ENCODE peak calls at places on chromosomes 13 and 19, in four cellular contexts. O is neural progenitor cell, Y is OCI-LY7, I is PC-3. T is an unnamed sample.
A peak's percentile ranks its signal among the peaks of the same experiment; 100 is the strongest.

GRCh38 chr13:46010148-46010547 is 42.4 kb downstream of the ZC3H13 start:
- DNase-seq in O (peak; percentile 40), Y (no peak), I (no peak), T (peak; percentile 28)

GRCh38 chr19:2837430-2837829 is 3.8 kb upstream of the ZNF555 start:
- DNase-seq in O (no peak), Y (no peak), I (no peak), T (no peak)

GRCh38 chr13:40552895-40553294 is 113.5 kb downstream of the FOXO1 start:
- DNase-seq in O (no peak), Y (no peak), I (no peak), T (no peak)

GRCh38 chr19:37334179-37335071 is 36.5 kb upstream of the ZNF527 start:
- DNase-seq in O (peak; percentile 95), Y (no peak), I (no peak), T (peak; percentile 94)

GRCh38 chr13:98977568-98978270 is at the start of gene DOCK9:
- DNase-seq in O (peak; percentile 67), Y (no peak), I (peak; percentile 25), T (peak; percentile 71)

GRCh38 chr19:50003810-50004419 is 21.3 kb downstream of the VRK3 start:
- DNase-seq in O (no peak), Y (no peak), I (peak; percentile 98), T (peak; percentile 98)

GRCh38 chr19:5397804-5398692 is 57.2 kb upstream of the ZNRF4 start:
- DNase-seq in O (peak; percentile 96), Y (peak; percentile 30), I (peak; percentile 37), T (peak; percentile 55)

GRCh38 chr19:40567750-40568494 is 8.8 kb upstream of the SHKBP1 start:
- DNase-seq in O (peak; percentile 63), Y (no peak), I (no peak), T (peak; percentile 35)

GRCh38 chr13:110350509-110350908 is 43.4 kb downstream of the COL4A2 start:
- DNase-seq in O (no peak), Y (no peak), I (no peak), T (no peak)

GRCh38 chr19:45767410-45767880 is 1.6 kb downstream of the SIX5 start:
- DNase-seq in O (peak; percentile 88), Y (no peak), I (peak; percentile 75), T (peak; percentile 92)

GRCh38 chr19:47740866-47741519 is 4.4 kb upstream of the NOP53 start:
- DNase-seq in O (no peak), Y (no peak), I (no peak), T (no peak)

GRCh38 chr13:55341891-55342290 is 1798.8 kb upstream of the PRR20A start:
- DNase-seq in O (no peak), Y (no peak), I (no peak), T (no peak)

GRCh38 chr19:5459360-5459759 is 4.1 kb downstream of the ZNRF4 start:
- DNase-seq in O (no peak), Y (no peak), I (no peak), T (no peak)

GRCh38 chr13:51453959-51454703 is 1.3 kb upstream of the INTS6 start:
- DNase-seq in O (peak; percentile 35), Y (peak; percentile 55), I (peak; percentile 9), T (peak; percentile 49)

GRCh38 chr13:75222031-75222430 is 259.9 kb downstream of the TBC1D4 start:
- DNase-seq in O (no peak), Y (no peak), I (no peak), T (peak; percentile 74)

GRCh38 chr19:2720777-2721569 is at the start of gene DIRAS1:
- DNase-seq in O (peak; percentile 60), Y (no peak), I (no peak), T (peak; percentile 26)

GRCh38 chr19:17863520-17864182 is 3.9 kb downstream of the RPL18A start:
- DNase-seq in O (no peak), Y (no peak), I (no peak), T (no peak)

GRCh38 chr13:39321578-39321977 is 281.4 kb downstream of the LHFPL6 start:
- DNase-seq in O (no peak), Y (no peak), I (no peak), T (peak; percentile 45)

GRCh38 chr19:3296446-3296845 is 69.9 kb upstream of the NFIC start:
- DNase-seq in O (no peak), Y (no peak), I (no peak), T (no peak)

GRCh38 chr13:48975926-48976676 is 389 bp downstream of the FNDC3A start:
- DNase-seq in O (peak; percentile 90), Y (peak; percentile 88), I (peak; percentile 69), T (peak; percentile 92)

GRCh38 chr19:41697198-41697855 is 9.3 kb upstream of the CEACAM7 start:
- DNase-seq in O (no peak), Y (no peak), I (no peak), T (no peak)

GRCh38 chr13:19845758-19846157 is 17.7 kb downstream of the ZMYM5 start:
- DNase-seq in O (no peak), Y (no peak), I (peak; percentile 99), T (peak; percentile 96)

DNA sequence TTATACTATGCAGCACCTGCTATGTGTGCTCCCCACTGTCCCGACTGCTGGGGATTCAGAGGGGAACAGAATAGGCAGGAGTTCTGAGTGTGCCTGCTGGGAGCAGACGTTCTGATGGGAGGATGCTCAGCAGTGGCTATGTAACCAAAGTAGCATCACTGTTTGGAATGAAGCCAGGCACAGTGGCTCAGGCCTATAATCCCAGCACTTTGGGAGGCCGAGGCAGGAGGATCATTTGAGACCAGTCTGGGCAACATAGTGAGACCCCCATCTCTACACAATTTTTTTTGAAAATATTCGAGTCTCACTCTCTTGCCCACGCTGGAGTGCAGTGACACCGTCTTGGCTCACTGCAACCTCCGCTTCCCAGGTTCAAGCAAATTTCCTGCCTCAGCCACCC is 6.0 kb downstream of the ATG4D start:
- DNase-seq in O (no peak), Y (no peak), I (no peak), T (no peak)
- TF ChIP-seq EZH2phosphoT487 in O (no peak), Y (no peak), I (no peak), T (no peak)

GRCh38 chr13:111533900-111534645 is 213.6 kb downstream of the TEX29 start:
- DNase-seq in O (no peak), Y (no peak), I (no peak), T (no peak)

GRCh38 chr13:111532111-111532510 is 211.7 kb downstream of the TEX29 start:
- DNase-seq in O (no peak), Y (no peak), I (no peak), T (no peak)

GRCh38 chr13:111537115-111537728 is 216.8 kb downstream of the TEX29 start:
- DNase-seq in O (no peak), Y (no peak), I (no peak), T (no peak)

GRCh38 chr13:111536239-111536638 is 215.8 kb downstream of the TEX29 start:
- DNase-seq in O (no peak), Y (no peak), I (no peak), T (no peak)

DNA sequence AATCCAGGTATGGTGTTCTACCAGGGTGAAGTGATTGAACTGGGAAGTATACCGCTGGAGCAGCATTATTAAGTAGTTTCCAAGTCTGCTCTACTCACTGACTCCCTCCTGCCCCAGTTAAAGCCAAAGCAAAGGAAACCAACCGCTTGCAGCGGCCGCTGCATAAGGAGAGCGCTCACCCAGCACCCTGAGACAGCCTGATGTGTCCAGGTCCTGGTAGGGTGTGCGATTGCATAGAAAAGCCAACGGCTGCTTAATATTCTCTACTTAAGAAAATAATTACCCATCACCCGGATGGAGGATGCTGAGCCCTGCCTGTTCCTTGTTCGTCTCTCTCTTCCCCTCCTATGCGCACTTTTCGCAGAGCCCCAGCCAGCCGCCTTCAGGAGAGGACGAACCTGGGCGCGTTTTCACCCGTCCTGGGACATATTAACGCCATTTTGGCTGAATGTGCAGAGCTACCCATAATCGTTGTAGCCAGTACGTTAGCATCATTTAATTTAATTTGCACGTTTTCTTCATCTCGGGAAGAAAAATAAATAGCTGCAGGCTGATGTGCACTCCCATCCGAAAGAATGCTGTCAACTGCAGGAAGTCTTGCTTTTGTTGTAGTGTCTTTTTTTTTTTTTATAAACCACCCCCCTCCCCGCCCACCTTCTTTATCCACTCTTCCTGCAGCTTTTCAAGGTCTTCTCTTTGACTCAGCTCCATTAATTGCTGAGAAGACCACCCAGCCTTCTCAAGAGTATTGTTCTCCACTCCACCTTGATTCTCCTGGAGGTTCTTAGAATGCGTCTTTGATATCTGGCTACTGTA is 214.4 kb downstream of the TEX29 start:
- DNase-seq in O (peak; percentile 61), Y (no peak), I (no peak), T (no peak)
- H3K4me3 ChIP-seq in O (peak overlapping the region; percentile 34), Y (no peak overlapping the region), I (no peak overlapping the region), T (no peak overlapping the region)

DNA sequence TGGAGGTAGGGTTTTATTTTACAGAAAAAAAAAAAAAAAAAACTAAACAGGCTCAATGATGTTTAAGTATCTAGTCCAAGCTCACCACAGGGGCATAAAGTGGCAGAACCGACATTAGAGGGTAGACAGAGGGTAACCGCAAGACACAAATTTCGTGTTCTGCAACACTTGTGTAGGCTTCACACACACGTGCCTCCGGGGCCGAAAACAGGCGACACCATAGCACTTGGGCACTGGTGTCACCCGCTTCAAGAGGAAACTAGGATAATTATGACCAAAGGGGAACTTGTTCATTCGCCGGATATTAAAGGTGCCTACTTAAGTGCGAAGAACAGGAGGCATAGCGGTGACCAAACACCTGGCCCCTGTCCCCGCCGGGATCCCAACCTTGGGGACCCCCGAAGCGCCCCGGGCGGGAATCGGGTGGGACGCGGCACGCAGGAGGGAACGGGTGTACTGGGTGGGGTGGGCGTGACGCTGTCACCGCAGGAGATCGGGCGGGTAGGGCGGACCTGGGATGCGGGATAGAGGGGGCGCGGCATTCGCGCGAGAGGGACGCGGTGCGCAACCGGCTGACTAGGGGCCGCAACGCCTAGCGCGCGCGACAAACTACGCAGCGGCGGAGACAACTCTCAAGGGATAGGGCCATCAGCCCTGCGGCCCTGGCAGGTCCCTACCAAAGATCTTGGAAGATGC is 560 bp downstream of the MZT1 start:
- DNase-seq in O (peak; percentile 79), Y (peak; percentile 70), I (peak; percentile 6), T (peak; percentile 66)
- TF ChIP-seq EZH2phosphoT487 in O (no peak), Y (no peak), I (no peak), T (no peak)

GRCh38 chr19:35040474-35040825 is 1.1 kb upstream of the HPN start:
- DNase-seq in O (no peak), Y (no peak), I (no peak), T (no peak)

GRCh38 chr19:35038623-35039512 is 2.7 kb upstream of the HPN start:
- DNase-seq in O (no peak), Y (no peak), I (no peak), T (no peak)

GRCh38 chr19:35040826-35041547 is 534 bp upstream of the HPN start:
- DNase-seq in O (peak; percentile 70), Y (no peak), I (no peak), T (no peak)

GRCh38 chr19:35039881-35040456 is 1.6 kb upstream of the HPN start:
- DNase-seq in O (no peak), Y (no peak), I (no peak), T (no peak)

DNA sequence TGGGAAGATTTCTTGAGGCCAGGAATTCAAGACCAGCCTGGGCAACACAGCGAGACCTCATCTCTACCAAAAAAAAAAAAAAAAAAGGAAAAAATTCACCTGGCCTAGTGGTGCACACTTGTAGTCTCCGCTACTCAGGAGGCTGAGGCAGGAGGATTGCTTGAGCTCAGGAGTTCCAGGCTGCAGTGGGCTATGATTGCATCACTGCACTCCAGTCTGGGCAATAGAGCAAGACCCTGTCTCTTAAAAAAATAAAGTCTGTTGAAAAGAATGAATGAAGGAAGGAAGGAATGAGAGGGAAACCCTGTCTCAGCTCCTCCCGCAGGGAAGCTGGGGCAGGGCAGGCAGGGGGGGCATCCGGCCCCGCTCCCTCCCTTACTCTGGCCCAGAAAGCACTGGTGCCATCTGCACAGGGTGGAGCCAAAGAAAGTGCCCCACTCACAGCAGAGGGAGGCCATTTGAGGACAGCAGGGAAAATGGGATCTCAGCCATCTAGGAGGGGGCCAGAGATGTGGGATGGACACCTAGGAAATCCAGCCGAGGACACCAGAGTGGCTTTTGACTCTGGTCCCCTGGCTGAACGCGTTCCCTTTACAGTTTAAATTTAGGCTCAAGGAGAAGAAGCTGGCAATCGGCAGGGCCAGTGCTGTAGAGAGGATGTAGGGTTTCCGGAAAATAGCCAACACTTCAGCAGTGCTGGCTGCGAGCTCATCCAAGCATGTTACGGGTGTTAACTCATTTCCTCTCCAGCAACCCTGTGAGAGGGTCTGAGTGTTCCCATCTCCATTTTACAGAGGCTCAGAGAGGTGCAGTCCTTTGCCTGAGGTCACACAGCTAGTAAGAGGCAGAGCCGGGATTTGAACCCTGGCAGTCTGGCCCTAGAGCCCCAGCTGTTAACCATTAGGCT is 3.6 kb upstream of the HPN start:
- DNase-seq in O (no peak), Y (no peak), I (no peak), T (no peak)
- H3K4me3 ChIP-seq in O (no peak overlapping the region), Y (no peak overlapping the region), I (no peak overlapping the region), T (no peak overlapping the region)

T was measured in GM23248.